ENCODE peak calls at places on chromosomes 4 and X, in four cellular contexts. E is stimulated activated CD4-positive, alpha-beta T cell treated with anti-CD3 and anti-CD28 coated beads, TNF-alpha, amount 100 ng/mL, for 48 hours; Z is activated T-cell treated with anti-CD3 and anti-CD28 coated beads for 24 hours; S is kidney. X is an unnamed sample.

GRCh38 chr4:80407246-80407645 is 71.7 kb downstream of the CFAP299 start:
- DNase-seq in Z (no peak), S (no peak), E (no peak), X (no peak)

GRCh38 chr4:10212901-10213300 is 96.3 kb upstream of the WDR1 start:
- DNase-seq in Z (no peak), S (no peak), E (no peak), X (no peak)

GRCh38 chr4:123783091-123783765 is 386.6 kb downstream of the SPRY1 start:
- DNase-seq in E (no peak), Z (no peak), S (no peak), X (no peak)

GRCh38 chr4:73740353-73740778 is at the start of gene CXCL8:
- DNase-seq in Z (no peak), S (no peak), E (no peak), X (no peak)

GRCh38 chr4:786861-787300 is 39.0 kb downstream of the CPLX1 start:
- DNase-seq in Z (no peak), E (no peak), S (peak), X (peak)

GRCh38 chr4:130031858-130032257 is 935.9 kb downstream of the C4orf33 start:
- DNase-seq in S (no peak), Z (no peak), E (no peak), X (no peak)

GRCh38 chr4:54032558-54033135 is 31.8 kb downstream of the CHIC2 start:
- DNase-seq in Z (no peak), S (no peak), E (no peak), X (no peak)

GRCh38 chr4:124437853-124438495 is 274.6 kb downstream of the ANKRD50 start:
- DNase-seq in E (no peak), Z (no peak), S (no peak), X (no peak)

GRCh38 chrX:19893722-19894121 is 6.3 kb upstream of the SH3KBP1 start:
- DNase-seq in Z (no peak), S (no peak), E (no peak), X (no peak)

GRCh38 chrX:55057691-55058249 is 17.1 kb upstream of the PAGE2B start:
- DNase-seq in E (no peak), Z (peak), S (no peak), X (no peak)

GRCh38 chr4:5755679-5756078 is 44.7 kb downstream of the EVC start:
- DNase-seq in Z (no peak), S (no peak), E (no peak), X (no peak)

GRCh38 chr4:30950737-30951136 is 230.6 kb downstream of the PCDH7 start:
- DNase-seq in Z (no peak), E (no peak), S (no peak), X (no peak)

GRCh38 chr4:133969202-133969873 is 232.3 kb downstream of the PABPC4L start:
- DNase-seq in Z (no peak), S (no peak), E (no peak), X (no peak)

GRCh38 chr4:88097781-88098180 is 60.7 kb downstream of the ABCG2 start:
- DNase-seq in S (no peak), Z (no peak), E (no peak), X (no peak)

GRCh38 chrX:65528705-65529340 is 5.8 kb downstream of the LAS1L start:
- DNase-seq in S (no peak), E (peak), Z (peak), X (no peak)

GRCh38 chrX:103831342-103831802 is 685 bp downstream of the RAB9B start:
- DNase-seq in E (no peak), S (no peak), Z (no peak), X (no peak)

GRCh38 chrX:3221643-3222042 is 124.8 kb downstream of the MXRA5 start:
- DNase-seq in S (no peak), E (no peak), Z (no peak), X (no peak)

GRCh38 chrX:15301924-15302323 is 13.5 kb downstream of the ASB11 start:
- DNase-seq in Z (no peak), S (no peak), E (peak), X (no peak)

GRCh38 chr4:76772498-76773106 is 125.3 kb downstream of the SOWAHB start:
- DNase-seq in S (no peak), E (no peak), Z (no peak), X (no peak)

GRCh38 chrX:133542476-133542875 is 127.2 kb upstream of the GPC4 start:
- DNase-seq in E (no peak), S (no peak), Z (no peak), X (no peak)

GRCh38 chr4:99536148-99536728 is 25.4 kb downstream of the C4orf17 start:
- DNase-seq in S (no peak), Z (no peak), E (no peak), X (peak)

GRCh38 chrX:47501226-47502071 is 18.4 kb upstream of the ZNF41 start:
- DNase-seq in E (no peak), Z (no peak), S (no peak), X (no peak)

GRCh38 chr4:169376421-169376820 is 105.7 kb upstream of the SH3RF1 start:
- DNase-seq in E (no peak), Z (no peak), S (no peak), X (no peak)

GRCh38 chr4:1247811-1248261 is 1.1 kb downstream of the CTBP1 start:
- DNase-seq in E (no peak), S (peak), Z (no peak), X (peak)

GRCh38 chrX:3939967-3940610 is 226.6 kb upstream of the PRKX start:
- DNase-seq in E (no peak), S (no peak), Z (no peak), X (no peak)

GRCh38 chr4:38654273-38654672 is 9.7 kb upstream of the KLF3 start:
- DNase-seq in S (no peak), E (no peak), Z (no peak), X (no peak)

GRCh38 chrX:124421898-124422622 is 75.7 kb downstream of the SH2D1A start:
- DNase-seq in S (no peak), E (no peak), Z (no peak), X (no peak)

GRCh38 chr4:104447346-104447745 is 47.3 kb downstream of the CXXC4 start:
- DNase-seq in S (no peak), Z (no peak), E (no peak), X (no peak)

GRCh38 chrX:115233497-115234219 is at the start of gene LRCH2:
- DNase-seq in S (peak), Z (no peak), E (no peak), X (peak)

GRCh38 chrX:33285550-33285949 is 74.2 kb upstream of the DMD start:
- DNase-seq in Z (no peak), S (no peak), E (no peak), X (no peak)

GRCh38 chrX:3548743-3549441 is 164.6 kb downstream of the PRKX start:
- DNase-seq in Z (no peak), S (no peak), E (no peak), X (no peak)

GRCh38 chr4:78079701-78080430 is 22.7 kb downstream of the FRAS1 start:
- DNase-seq in E (no peak), S (no peak), Z (no peak), X (no peak)

GRCh38 chr4:110224142-110224541 is 25.7 kb upstream of the ELOVL6 start:
- DNase-seq in Z (no peak), S (no peak), E (no peak), X (no peak)